ENCODE peak calls at places on chromosomes 6 and 20, in eight cellular contexts. G, U, Z, I, M, L, J and N are unnamed samples.

GRCh38 chr6:392441-393390 is 1.2 kb downstream of the IRF4 start:
- DNase-seq in G (no peak), U (no peak), Z (no peak), I (peak), M (peak), L (peak), J (no peak), N (no peak)

GRCh38 chr6:81769834-81770233 is 17.4 kb upstream of the TENT5A start:
- DNase-seq in G (peak), U (peak), Z (no peak), I (peak), M (peak), L (no peak), J (peak), N (no peak)

GRCh38 chr6:99330159-99330558 is 19.3 kb downstream of the FAXC start:
- DNase-seq in G (peak), U (peak), Z (peak), I (no peak), M (peak), L (peak), J (peak), N (peak)

GRCh38 chr6:156988276-156989158 is 211.3 kb downstream of the ARID1B start:
- DNase-seq in G (peak), U (no peak), Z (no peak), I (peak), M (peak), L (no peak), J (no peak), N (no peak)

GRCh38 chr6:141587482-141588266 is 545.1 kb upstream of the GJE1 start:
- DNase-seq in G (no peak), U (peak), Z (peak), I (no peak), M (no peak), L (no peak), J (peak), N (no peak)

GRCh38 chr6:76703786-76704185 is 631.3 kb upstream of the IMPG1 start:
- DNase-seq in G (peak), U (no peak), Z (no peak), I (no peak), M (no peak), L (no peak), J (no peak), N (no peak)

GRCh38 chr6:169938262-169938701 is 186.9 kb downstream of the ERMARD start:
- DNase-seq in G (no peak), U (no peak), Z (no peak), I (no peak), M (no peak), L (no peak), J (no peak), N (no peak)

GRCh38 chr20:22698443-22698842 is 114.1 kb upstream of the FOXA2 start:
- DNase-seq in G (peak), U (no peak), Z (no peak), I (no peak), M (no peak), L (no peak), J (peak), N (no peak)

GRCh38 chr6:21773199-21773974 is 179.8 kb downstream of the SOX4 start:
- DNase-seq in G (no peak), U (no peak), Z (no peak), I (no peak), M (no peak), L (no peak), J (no peak), N (no peak)

GRCh38 chr20:6704132-6704861 is 63.2 kb upstream of the BMP2 start:
- DNase-seq in G (peak), U (no peak), Z (no peak), I (no peak), M (no peak), L (no peak), J (peak), N (no peak)

GRCh38 chr6:11209941-11210340 is 22.5 kb downstream of the NEDD9 start:
- DNase-seq in G (peak), U (no peak), Z (no peak), I (no peak), M (no peak), L (no peak), J (peak), N (no peak)

GRCh38 chr6:148769304-148769968 is 22.6 kb downstream of the UST start:
- DNase-seq in G (no peak), U (no peak), Z (no peak), I (no peak), M (no peak), L (no peak), J (no peak), N (no peak)

GRCh38 chr6:89013463-89013862 is 50.0 kb upstream of the RNGTT start:
- DNase-seq in G (no peak), U (no peak), Z (no peak), I (no peak), M (no peak), L (no peak), J (no peak), N (no peak)

GRCh38 chr6:170101281-170102035 is 189.4 kb downstream of the DLL1 start:
- DNase-seq in G (no peak), U (no peak), Z (no peak), I (no peak), M (peak), L (no peak), J (no peak), N (peak)